ENCODE peak calls at places on chromosomes 16 and 17, in nine cellular contexts. B is non-pigmented ciliary epithelial cell; M is activated T-helper 1 cell treated with anti-CD3 and anti-CD28 coated beads, Interleukin-2, amount 50 U/mL, for 16 hours; F is posterior vena cava; V is T-helper 2 cell; U is activated CD8-positive, alpha-beta T cell treated with anti-CD3 and anti-CD28 coated beads, Interleukin-2, amount 10 ng/mL, durations not matched to agents 7 days and 5 days; Y is right cardiac atrium; E is GM19239; D is epithelial cell of esophagus. Q is an unnamed sample.

GRCh38 chr16:55710466-55710865 is 54.7 kb downstream of the SLC6A2 start:
- DNase-seq in B (no peak), M (no peak), F (no peak), V (no peak), U (no peak), Y (no peak), E (no peak), D (peak; percentile 62), Q (no peak)

GRCh38 chr17:78242024-78242742 is 10.8 kb downstream of the TMEM235 start:
- DNase-seq in B (no peak), M (no peak), F (no peak), V (peak; percentile 29), U (no peak), Y (peak; percentile 29), E (no peak), D (no peak), Q (no peak)

GRCh38 chr16:2715519-2715918 is 4.5 kb downstream of the PRSS27 start:
- DNase-seq in B (no peak), M (peak; percentile 76), F (peak; percentile 92), V (peak; percentile 63), U (peak; percentile 92), Y (peak; percentile 87), E (peak; percentile 74), D (peak; percentile 54), Q (no peak)

GRCh38 chr17:41107941-41108445 is 2.8 kb downstream of the KRTAP4-9 start:
- DNase-seq in B (no peak), M (no peak), F (no peak), V (no peak), U (no peak), Y (no peak), E (no peak), D (no peak), Q (no peak)

GRCh38 chr16:85418978-85419491 is 194.1 kb upstream of the GSE1 start:
- DNase-seq in B (no peak), M (no peak), F (peak; percentile 50), V (no peak), U (no peak), Y (no peak), E (no peak), D (no peak), Q (no peak)

GRCh38 chr17:6303664-6304063 is 131.3 kb downstream of the AIPL1 start:
- DNase-seq in B (no peak), M (no peak), F (no peak), V (no peak), U (peak; percentile 50), Y (no peak), E (no peak), D (peak; percentile 41), Q (no peak)

GRCh38 chr17:77616243-77616731 is 342.2 kb upstream of the TNRC6C start:
- DNase-seq in B (no peak), M (no peak), F (peak; percentile 12), V (no peak), U (no peak), Y (no peak), E (no peak), D (peak; percentile 77), Q (no peak)

GRCh38 chr16:4052801-4053662 is 63.2 kb downstream of the ADCY9 start:
- DNase-seq in B (no peak), M (no peak), F (no peak), V (no peak), U (no peak), Y (peak; percentile 85), E (no peak), D (peak; percentile 89), Q (no peak)

GRCh38 chr16:681746-682427 is 1.7 kb downstream of the STUB1 start:
- DNase-seq in B (no peak), M (no peak), F (no peak), V (no peak), U (no peak), Y (peak; percentile 78), E (no peak), D (no peak), Q (no peak)

GRCh38 chr16:81719993-81720392 is 59.1 kb upstream of the PLCG2 start:
- DNase-seq in B (no peak), M (no peak), F (no peak), V (no peak), U (no peak), Y (no peak), E (no peak), D (no peak), Q (no peak)

GRCh38 chr16:23855010-23855409 is 19.2 kb downstream of the PRKCB start:
- DNase-seq in B (no peak), M (no peak), F (no peak), V (no peak), U (no peak), Y (no peak), E (no peak), D (no peak), Q (no peak)